ENCODE peak calls at places on chromosomes 4 and X, in four cellular contexts. One of them, this sample, is unnamed.

GRCh38 chrX:136185409-136186022 is 38.2 kb downstream of the FHL1 start:
- DNase-seq in HepG2: no peak
- DNase-seq in GM12878: no peak
- DNase-seq in H1: no peak
- DNase-seq in this sample: no peak

GRCh38 chr4:4334798-4335520 is 44.9 kb downstream of the ZBTB49 start:
- DNase-seq in H1: peak
- DNase-seq in GM12878: no peak
- DNase-seq in HepG2: peak
- DNase-seq in this sample: peak

GRCh38 chr4:158657291-158657690 is 14.4 kb downstream of the C4orf46 start:
- DNase-seq in GM12878: no peak
- DNase-seq in H1: no peak
- DNase-seq in HepG2: no peak
- DNase-seq in this sample: no peak

GRCh38 chrX:40908026-40908425 is 172.7 kb upstream of the MED14 start:
- DNase-seq in HepG2: no peak
- DNase-seq in H1: no peak
- DNase-seq in GM12878: no peak
- DNase-seq in this sample: no peak

GRCh38 chr4:157057187-157057586 is 18.8 kb upstream of the GLRB start:
- DNase-seq in HepG2: no peak
- DNase-seq in H1: no peak
- DNase-seq in GM12878: no peak
- DNase-seq in this sample: no peak

GRCh38 chrX:44785652-44786051 is 58.2 kb upstream of the DUSP21 start:
- DNase-seq in GM12878: no peak
- DNase-seq in HepG2: no peak
- DNase-seq in H1: no peak
- DNase-seq in this sample: no peak

GRCh38 chr4:32022071-32022470 is 1301.9 kb downstream of the PCDH7 start:
- DNase-seq in HepG2: no peak
- DNase-seq in GM12878: no peak
- DNase-seq in H1: no peak
- DNase-seq in this sample: peak

GRCh38 chrX:41332408-41332987 is 1.5 kb upstream of the DDX3X start:
- DNase-seq in H1: no peak
- DNase-seq in GM12878: no peak
- DNase-seq in HepG2: no peak
- DNase-seq in this sample: no peak

GRCh38 chrX:153055827-153056748 is at the start of gene PNMA3:
- DNase-seq in GM12878: no peak
- DNase-seq in HepG2: no peak
- DNase-seq in H1: peak
- DNase-seq in this sample: no peak

GRCh38 chrX:110407910-110408545 is 49.4 kb downstream of the RTL9 start:
- DNase-seq in GM12878: no peak
- DNase-seq in HepG2: peak
- DNase-seq in H1: peak
- DNase-seq in this sample: peak

GRCh38 chr4:6339818-6340445 is 70.3 kb downstream of the WFS1 start:
- DNase-seq in HepG2: no peak
- DNase-seq in H1: no peak
- DNase-seq in GM12878: no peak
- DNase-seq in this sample: no peak

GRCh38 chr4:154399259-154399974 is 92.2 kb downstream of the DCHS2 start:
- DNase-seq in HepG2: peak
- DNase-seq in H1: no peak
- DNase-seq in GM12878: no peak
- DNase-seq in this sample: no peak

GRCh38 chr4:139282375-139283075 is 2.5 kb upstream of the MGARP start:
- DNase-seq in HepG2: no peak
- DNase-seq in GM12878: no peak
- DNase-seq in H1: no peak
- DNase-seq in this sample: no peak

GRCh38 chr4:139278450-139278849 is 1.6 kb downstream of the MGARP start:
- DNase-seq in GM12878: no peak
- DNase-seq in HepG2: no peak
- DNase-seq in H1: no peak
- DNase-seq in this sample: no peak

GRCh38 chr4:139278956-139279722 is 886 bp downstream of the MGARP start:
- DNase-seq in GM12878: no peak
- DNase-seq in H1: peak
- DNase-seq in HepG2: no peak
- DNase-seq in this sample: no peak

GRCh38 chr4:139281212-139281611 is 1.2 kb upstream of the MGARP start:
- DNase-seq in HepG2: no peak
- DNase-seq in GM12878: no peak
- DNase-seq in H1: no peak
- DNase-seq in this sample: no peak

DNA sequence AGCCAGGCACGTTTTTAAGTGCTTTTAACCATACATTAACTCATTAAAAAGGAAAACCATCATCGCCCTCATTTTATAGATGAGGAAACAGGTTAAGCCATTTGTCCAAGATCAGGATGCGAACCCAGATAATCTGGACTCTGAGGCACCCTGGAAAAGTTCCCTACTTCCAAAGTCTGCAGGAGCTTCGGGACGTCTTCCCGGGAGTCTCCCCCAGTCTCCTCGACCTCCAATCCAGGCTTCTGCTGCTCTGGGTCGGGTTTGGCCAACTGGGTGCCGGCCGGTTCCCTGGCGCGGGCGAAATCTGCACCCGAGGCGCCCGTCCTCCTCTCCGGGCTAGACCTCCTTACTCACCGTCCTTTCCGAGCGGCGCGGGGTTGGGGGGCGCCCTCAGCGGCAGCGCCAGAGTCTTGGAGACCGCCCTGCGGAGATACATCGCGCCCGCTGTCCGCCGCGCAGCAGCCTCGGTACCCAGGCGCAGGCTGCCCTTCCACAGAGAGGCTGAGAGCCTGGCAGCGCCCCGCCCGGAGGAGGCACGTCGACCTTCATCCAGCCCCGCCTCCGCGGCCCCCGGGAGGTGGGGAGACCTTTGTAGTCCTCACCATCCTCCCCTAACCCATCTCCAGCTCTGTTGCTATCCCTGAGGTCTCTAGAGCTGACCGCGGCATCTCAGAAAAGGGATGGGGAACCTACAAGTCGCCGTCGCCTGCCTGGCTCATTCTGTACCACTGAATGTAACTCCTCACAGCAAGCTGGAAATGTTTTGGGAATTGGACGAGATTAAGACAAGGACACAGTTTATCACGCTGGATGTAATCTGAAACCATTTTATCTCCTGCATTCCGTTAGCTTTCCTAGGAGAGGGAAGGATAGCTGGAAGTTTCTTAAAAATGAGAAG is at the start of gene MGARP:
- DNase-seq in H1: peak
- DNase-seq in GM12878: no peak
- DNase-seq in HepG2: no peak
- DNase-seq in this sample: no peak
- TF ChIP-seq CBX5 in H1: no peak
- TF ChIP-seq CBX5 in GM12878: no peak
- TF ChIP-seq CBX5 in HepG2: no peak
- TF ChIP-seq CBX5 in this sample: no peak

DNA sequence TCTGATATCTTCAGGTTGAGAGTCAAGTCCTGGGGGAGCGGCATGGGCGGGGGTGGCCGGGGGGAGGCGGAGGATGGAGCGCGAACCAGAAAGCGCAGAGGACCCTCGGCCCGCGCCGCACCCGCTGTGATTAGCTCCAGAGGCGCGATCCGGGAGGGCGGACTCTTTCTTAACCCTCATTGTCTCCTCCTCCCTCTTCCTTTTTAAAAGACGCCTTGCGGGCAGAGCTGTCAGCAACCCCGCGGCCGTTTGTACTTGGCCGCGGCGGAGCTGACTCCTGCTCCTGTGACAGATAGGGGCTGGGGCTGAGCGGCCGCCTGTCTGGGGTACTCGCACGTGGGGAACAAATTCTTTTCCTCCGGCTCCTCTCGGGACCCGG is at the start of gene SHISA3:
- DNase-seq in GM12878: no peak
- DNase-seq in HepG2: no peak
- DNase-seq in H1: peak
- DNase-seq in this sample: no peak
- TF ChIP-seq CBX5 in GM12878: no peak
- TF ChIP-seq CBX5 in HepG2: no peak
- TF ChIP-seq CBX5 in H1: no peak
- TF ChIP-seq CBX5 in this sample: no peak

DNA sequence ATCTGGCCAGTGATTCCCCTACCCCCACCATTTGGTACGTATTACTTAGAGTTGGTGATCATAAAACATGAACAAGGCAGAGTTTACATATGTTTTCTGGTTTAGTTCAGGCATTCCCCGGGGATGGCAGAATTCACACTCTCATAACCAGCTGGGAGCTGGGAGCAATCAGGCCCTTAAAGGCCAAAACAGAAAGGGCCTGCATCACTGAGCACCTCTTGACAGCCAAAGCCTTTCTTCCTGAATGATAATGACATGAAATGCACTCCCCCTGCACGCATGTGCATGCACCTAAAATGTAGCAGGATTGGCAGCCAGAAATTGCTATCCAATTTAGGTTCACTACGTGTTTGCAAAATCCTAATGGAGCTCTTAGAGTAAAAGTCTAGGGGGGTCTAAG is 235.4 kb downstream of the GPC3 start:
- DNase-seq in HepG2: no peak
- DNase-seq in H1: no peak
- DNase-seq in GM12878: no peak
- DNase-seq in this sample: no peak
- TF ChIP-seq CBX5 in HepG2: no peak
- TF ChIP-seq CBX5 in H1: no peak
- TF ChIP-seq CBX5 in GM12878: no peak
- TF ChIP-seq CBX5 in this sample: no peak

GRCh38 chr4:185005209-185005819 is 13.0 kb upstream of the HELT start:
- DNase-seq in HepG2: peak
- DNase-seq in H1: peak
- DNase-seq in GM12878: peak
- DNase-seq in this sample: peak

GRCh38 chr4:185004562-185005208 is 13.6 kb upstream of the HELT start:
- DNase-seq in HepG2: no peak
- DNase-seq in GM12878: no peak
- DNase-seq in H1: no peak
- DNase-seq in this sample: no peak

GRCh38 chr4:185002784-185003183 is 15.5 kb upstream of the HELT start:
- DNase-seq in GM12878: no peak
- DNase-seq in HepG2: peak
- DNase-seq in H1: no peak
- DNase-seq in this sample: no peak

DNA sequence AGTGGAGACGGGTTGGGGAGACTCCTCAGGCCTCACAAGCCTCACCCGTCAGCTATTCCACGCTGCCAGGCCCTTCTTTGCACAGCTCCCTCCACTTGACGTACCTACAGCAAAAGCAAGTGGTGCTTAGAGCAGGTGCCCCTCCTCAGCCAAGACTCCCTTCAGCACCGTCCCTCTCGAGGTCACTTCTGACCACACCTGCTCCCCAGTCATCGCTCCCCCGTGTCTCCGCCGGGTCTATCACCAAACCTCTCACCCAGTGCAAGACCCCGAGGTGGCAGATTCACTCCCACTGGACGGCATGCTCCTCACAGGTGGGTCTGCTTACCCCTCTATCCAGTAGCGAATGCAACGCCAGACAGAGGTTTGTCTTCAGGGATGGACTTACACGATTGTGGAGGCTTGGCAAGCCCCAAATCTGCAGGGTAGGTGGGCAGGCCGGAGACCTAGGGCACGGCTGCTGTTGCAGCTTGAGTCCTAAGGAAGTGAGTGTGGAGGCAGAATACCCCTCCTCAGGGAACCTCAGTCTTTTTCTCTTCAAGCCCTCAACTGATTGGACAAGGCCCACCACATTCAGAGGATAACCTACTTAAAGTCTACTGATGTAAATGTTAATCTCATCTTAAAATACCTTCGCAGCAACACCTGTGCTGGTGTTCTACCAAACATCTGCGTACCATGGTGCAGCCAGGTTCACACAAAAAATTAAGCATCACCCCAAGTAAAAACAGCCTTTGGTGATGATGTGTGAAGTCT is 14.5 kb upstream of the HELT start:
- DNase-seq in HepG2: no peak
- DNase-seq in H1: no peak
- DNase-seq in GM12878: no peak
- DNase-seq in this sample: no peak
- TF ChIP-seq CBX5 in HepG2: no peak
- TF ChIP-seq CBX5 in H1: no peak
- TF ChIP-seq CBX5 in GM12878: no peak
- TF ChIP-seq CBX5 in this sample: no peak

GRCh38 chrX:10177620-10178019 is 20.8 kb downstream of the CLCN4 start:
- DNase-seq in GM12878: no peak
- DNase-seq in HepG2: no peak
- DNase-seq in H1: no peak
- DNase-seq in this sample: no peak

GRCh38 chrX:10174810-10175209 is 18.0 kb downstream of the CLCN4 start:
- DNase-seq in GM12878: no peak
- DNase-seq in H1: no peak
- DNase-seq in HepG2: no peak
- DNase-seq in this sample: no peak

GRCh38 chrX:10175317-10175871 is 18.6 kb downstream of the CLCN4 start:
- DNase-seq in HepG2: no peak
- DNase-seq in H1: no peak
- DNase-seq in GM12878: no peak
- DNase-seq in this sample: peak

GRCh38 chrX:10177004-10177396 is 20.2 kb downstream of the CLCN4 start:
- DNase-seq in GM12878: no peak
- DNase-seq in H1: no peak
- DNase-seq in HepG2: no peak
- DNase-seq in this sample: no peak

GRCh38 chrX:10176121-10177003 is 19.6 kb downstream of the CLCN4 start:
- DNase-seq in HepG2: no peak
- DNase-seq in H1: no peak
- DNase-seq in GM12878: no peak
- DNase-seq in this sample: no peak
- TF ChIP-seq CBX5 in HepG2: no peak
- TF ChIP-seq CBX5 in H1: no peak
- TF ChIP-seq CBX5 in GM12878: no peak
- TF ChIP-seq CBX5 in this sample: no peak

DNA sequence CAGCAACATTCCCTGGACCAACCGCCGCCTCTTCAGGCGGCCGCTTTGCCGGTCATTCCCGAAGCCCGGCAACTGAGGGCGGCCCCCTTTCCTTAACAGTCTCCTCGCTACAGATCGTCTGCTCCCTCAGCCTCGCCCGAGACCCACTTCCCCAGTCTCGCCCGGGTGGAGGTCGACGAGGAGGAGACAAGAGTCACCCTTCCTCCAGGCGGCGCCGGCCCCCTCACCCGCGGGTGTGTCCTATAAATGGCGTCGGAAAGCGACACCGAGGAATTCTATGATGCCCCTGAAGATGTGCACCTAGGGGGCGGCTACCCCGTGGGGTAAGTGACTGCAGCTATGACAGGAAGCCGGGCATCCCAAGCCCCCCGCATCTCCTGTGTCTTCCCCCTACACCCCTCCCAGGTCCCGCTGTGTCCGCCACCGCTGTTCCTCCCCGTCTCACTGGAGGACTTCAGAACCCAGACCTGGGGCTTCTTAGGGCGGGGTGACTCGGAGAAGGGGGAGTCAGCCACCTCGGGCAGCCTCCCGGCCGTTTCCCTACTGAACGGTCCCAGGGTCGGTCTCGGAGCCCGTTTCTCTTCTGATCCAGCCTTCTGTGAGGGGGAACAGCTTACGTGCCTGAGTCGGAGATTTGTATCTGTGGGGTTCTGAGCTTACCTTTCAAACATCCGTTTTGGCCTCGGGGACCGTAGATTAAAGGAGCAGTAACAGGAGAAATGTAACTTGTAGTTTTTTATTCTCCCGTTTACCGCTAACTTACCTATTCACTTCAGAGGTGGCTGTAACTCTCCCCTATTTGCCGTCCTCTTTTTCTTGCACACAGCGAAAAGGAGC is 570 bp downstream of the WDR44 start:
- DNase-seq in HepG2: peak
- DNase-seq in H1: no peak
- DNase-seq in GM12878: no peak
- DNase-seq in this sample: peak
- TF ChIP-seq CBX5 in HepG2: no peak
- TF ChIP-seq CBX5 in H1: no peak
- TF ChIP-seq CBX5 in GM12878: no peak
- TF ChIP-seq CBX5 in this sample: no peak

This sample was measured in K562.